ENCODE peak calls at places on chromosome 13, in seven cellular contexts. One of them, this sample, is unnamed. For H3K36me3, the result is how much of the 10 kb centered on the place peaks cover.

GRCh38 chr13:41075034-41075433 is 13.7 kb downstream of the WBP4 start:
- DNase-seq in kidney epithelial cell: no peak
- DNase-seq in Caco-2: peak
- DNase-seq in pancreas: no peak
- DNase-seq in HCT116: no peak
- DNase-seq in naive thymus-derived CD4-positive, alpha-beta T cell: peak
- DNase-seq in PC-3: peak
- DNase-seq in this sample: no peak

GRCh38 chr13:32314271-32314967 is 744 bp downstream of the ZAR1L start:
- DNase-seq in Caco-2: no peak
- DNase-seq in PC-3: no peak
- DNase-seq in pancreas: no peak
- DNase-seq in HCT116: no peak
- DNase-seq in naive thymus-derived CD4-positive, alpha-beta T cell: no peak
- DNase-seq in kidney epithelial cell: no peak
- DNase-seq in this sample: no peak

GRCh38 chr13:79796116-79796515 is 315.2 kb downstream of the NDFIP2 start:
- DNase-seq in naive thymus-derived CD4-positive, alpha-beta T cell: no peak
- DNase-seq in kidney epithelial cell: no peak
- DNase-seq in PC-3: no peak
- DNase-seq in Caco-2: no peak
- DNase-seq in HCT116: no peak
- DNase-seq in pancreas: no peak
- DNase-seq in this sample: no peak

GRCh38 chr13:95536629-95537241 is 15.8 kb upstream of the CLDN10 start:
- DNase-seq in kidney epithelial cell: no peak
- DNase-seq in Caco-2: no peak
- DNase-seq in naive thymus-derived CD4-positive, alpha-beta T cell: peak
- DNase-seq in HCT116: peak
- DNase-seq in PC-3: peak
- DNase-seq in pancreas: no peak
- DNase-seq in this sample: no peak

GRCh38 chr13:29861694-29862110 is 11.3 kb upstream of the UBL3 start:
- DNase-seq in naive thymus-derived CD4-positive, alpha-beta T cell: no peak
- DNase-seq in pancreas: no peak
- DNase-seq in HCT116: no peak
- DNase-seq in Caco-2: peak
- DNase-seq in PC-3: peak
- DNase-seq in kidney epithelial cell: peak
- DNase-seq in this sample: peak

GRCh38 chr13:36362251-36362650 is 16.1 kb upstream of the SPART start:
- DNase-seq in pancreas: no peak
- DNase-seq in kidney epithelial cell: peak
- DNase-seq in HCT116: no peak
- DNase-seq in naive thymus-derived CD4-positive, alpha-beta T cell: no peak
- DNase-seq in Caco-2: no peak
- DNase-seq in PC-3: peak
- DNase-seq in this sample: no peak

GRCh38 chr13:24716446-24716845 is 36.2 kb downstream of the ATP12A start:
- DNase-seq in naive thymus-derived CD4-positive, alpha-beta T cell: no peak
- DNase-seq in pancreas: no peak
- DNase-seq in PC-3: no peak
- DNase-seq in Caco-2: no peak
- DNase-seq in HCT116: no peak
- DNase-seq in kidney epithelial cell: no peak
- DNase-seq in this sample: no peak

GRCh38 chr13:50928088-50928487 is 18.5 kb downstream of the RNASEH2B start:
- DNase-seq in pancreas: no peak
- DNase-seq in kidney epithelial cell: no peak
- DNase-seq in Caco-2: no peak
- DNase-seq in HCT116: no peak
- DNase-seq in PC-3: no peak
- DNase-seq in naive thymus-derived CD4-positive, alpha-beta T cell: no peak
- DNase-seq in this sample: no peak

GRCh38 chr13:46521921-46522691 is 30.9 kb upstream of the LRCH1 start:
- DNase-seq in HCT116: no peak
- DNase-seq in naive thymus-derived CD4-positive, alpha-beta T cell: no peak
- DNase-seq in Caco-2: no peak
- DNase-seq in kidney epithelial cell: no peak
- DNase-seq in PC-3: no peak
- DNase-seq in pancreas: no peak
- DNase-seq in this sample: no peak

GRCh38 chr13:47250141-47250540 is 353.3 kb upstream of the HTR2A start:
- DNase-seq in HCT116: no peak
- DNase-seq in kidney epithelial cell: no peak
- DNase-seq in PC-3: peak
- DNase-seq in pancreas: no peak
- DNase-seq in naive thymus-derived CD4-positive, alpha-beta T cell: no peak
- DNase-seq in Caco-2: no peak
- DNase-seq in this sample: no peak

GRCh38 chr13:67095621-67096020 is 134.5 kb downstream of the PCDH9 start:
- DNase-seq in Caco-2: no peak
- DNase-seq in pancreas: no peak
- DNase-seq in naive thymus-derived CD4-positive, alpha-beta T cell: no peak
- DNase-seq in PC-3: peak
- DNase-seq in HCT116: no peak
- DNase-seq in kidney epithelial cell: no peak
- DNase-seq in this sample: no peak

GRCh38 chr13:49895826-49896225 is 40.3 kb downstream of the SPRYD7 start:
- DNase-seq in kidney epithelial cell: no peak
- DNase-seq in naive thymus-derived CD4-positive, alpha-beta T cell: no peak
- DNase-seq in PC-3: no peak
- DNase-seq in pancreas: no peak
- DNase-seq in HCT116: no peak
- DNase-seq in Caco-2: no peak
- DNase-seq in this sample: no peak

GRCh38 chr13:49890376-49890775 is 45.8 kb downstream of the SPRYD7 start:
- DNase-seq in HCT116: no peak
- DNase-seq in pancreas: no peak
- DNase-seq in naive thymus-derived CD4-positive, alpha-beta T cell: no peak
- DNase-seq in PC-3: no peak
- DNase-seq in Caco-2: no peak
- DNase-seq in kidney epithelial cell: no peak
- DNase-seq in this sample: no peak

GRCh38 chr13:49898792-49899191 is 37.3 kb downstream of the SPRYD7 start:
- DNase-seq in kidney epithelial cell: no peak
- DNase-seq in PC-3: no peak
- DNase-seq in pancreas: no peak
- DNase-seq in HCT116: no peak
- DNase-seq in naive thymus-derived CD4-positive, alpha-beta T cell: no peak
- DNase-seq in Caco-2: no peak
- DNase-seq in this sample: no peak

GRCh38 chr13:49897713-49898112 is 38.4 kb downstream of the SPRYD7 start:
- DNase-seq in kidney epithelial cell: no peak
- DNase-seq in HCT116: no peak
- DNase-seq in naive thymus-derived CD4-positive, alpha-beta T cell: no peak
- DNase-seq in pancreas: no peak
- DNase-seq in Caco-2: no peak
- DNase-seq in PC-3: no peak
- DNase-seq in this sample: no peak

GRCh38 chr13:49893591-49893990 is 42.5 kb downstream of the SPRYD7 start:
- DNase-seq in pancreas: no peak
- DNase-seq in PC-3: no peak
- DNase-seq in kidney epithelial cell: no peak
- DNase-seq in Caco-2: no peak
- DNase-seq in HCT116: no peak
- DNase-seq in naive thymus-derived CD4-positive, alpha-beta T cell: no peak
- DNase-seq in this sample: no peak
- H3K4me3 ChIP-seq in pancreas: no peak
- H3K4me3 ChIP-seq in PC-3: no peak
- H3K4me3 ChIP-seq in kidney epithelial cell: no peak
- H3K4me3 ChIP-seq in Caco-2: no peak
- H3K4me3 ChIP-seq in HCT116: no peak
- H3K4me3 ChIP-seq in naive thymus-derived CD4-positive, alpha-beta T cell: no peak
- H3K4me3 ChIP-seq in this sample: no peak

GRCh38 chr13:93144031-93144430 is 82.6 kb upstream of the GPC6 start:
- DNase-seq in kidney epithelial cell: no peak
- DNase-seq in HCT116: no peak
- DNase-seq in PC-3: no peak
- DNase-seq in pancreas: no peak
- DNase-seq in naive thymus-derived CD4-positive, alpha-beta T cell: no peak
- DNase-seq in Caco-2: no peak
- DNase-seq in this sample: no peak

GRCh38 chr13:93146584-93147292 is 79.9 kb upstream of the GPC6 start:
- DNase-seq in kidney epithelial cell: peak
- DNase-seq in PC-3: peak
- DNase-seq in naive thymus-derived CD4-positive, alpha-beta T cell: no peak
- DNase-seq in Caco-2: no peak
- DNase-seq in HCT116: no peak
- DNase-seq in pancreas: no peak
- DNase-seq in this sample: no peak

GRCh38 chr13:93147293-93147645 is 79.3 kb upstream of the GPC6 start:
- DNase-seq in kidney epithelial cell: peak
- DNase-seq in HCT116: no peak
- DNase-seq in naive thymus-derived CD4-positive, alpha-beta T cell: no peak
- DNase-seq in PC-3: no peak
- DNase-seq in pancreas: no peak
- DNase-seq in Caco-2: no peak
- DNase-seq in this sample: no peak

GRCh38 chr13:93147946-93148345 is 78.7 kb upstream of the GPC6 start:
- DNase-seq in naive thymus-derived CD4-positive, alpha-beta T cell: no peak
- DNase-seq in Caco-2: no peak
- DNase-seq in kidney epithelial cell: no peak
- DNase-seq in PC-3: no peak
- DNase-seq in HCT116: no peak
- DNase-seq in pancreas: no peak
- DNase-seq in this sample: no peak

DNA sequence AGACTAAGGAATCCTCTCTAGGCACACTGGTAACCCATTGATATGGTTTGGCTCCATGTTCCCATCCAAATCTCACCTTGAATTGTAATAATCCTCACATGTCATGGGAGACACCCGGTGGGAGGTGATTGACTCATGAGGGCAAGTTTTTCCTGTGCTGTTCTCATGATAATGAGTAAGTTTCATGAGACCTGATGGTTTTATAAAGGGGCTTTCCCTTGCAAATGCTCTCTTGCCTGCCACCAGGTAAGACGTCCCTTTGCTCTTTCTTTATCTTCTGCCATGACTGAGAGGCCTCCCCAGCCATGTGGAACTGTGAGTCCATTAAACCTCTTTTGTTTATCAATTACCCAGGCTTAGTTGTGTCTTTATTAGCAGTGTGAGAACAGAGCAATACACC is 81.4 kb upstream of the GPC6 start:
- DNase-seq in kidney epithelial cell: peak
- DNase-seq in naive thymus-derived CD4-positive, alpha-beta T cell: no peak
- DNase-seq in HCT116: no peak
- DNase-seq in pancreas: no peak
- DNase-seq in PC-3: no peak
- DNase-seq in Caco-2: no peak
- DNase-seq in this sample: no peak
- H3K36me3 ChIP-seq in kidney epithelial cell: under half
- H3K36me3 ChIP-seq in naive thymus-derived CD4-positive, alpha-beta T cell: under half
- H3K36me3 ChIP-seq in HCT116: under half
- H3K36me3 ChIP-seq in pancreas: under half
- H3K36me3 ChIP-seq in PC-3: under half
- H3K36me3 ChIP-seq in Caco-2: under half
- H3K36me3 ChIP-seq in this sample: under half

GRCh38 chr13:49690990-49691886 is at the start of gene EBPL:
- DNase-seq in Caco-2: peak
- DNase-seq in pancreas: peak
- DNase-seq in PC-3: peak
- DNase-seq in kidney epithelial cell: peak
- DNase-seq in naive thymus-derived CD4-positive, alpha-beta T cell: peak
- DNase-seq in HCT116: peak
- DNase-seq in this sample: no peak

GRCh38 chr13:49693877-49694276 is 2.6 kb upstream of the EBPL start:
- DNase-seq in Caco-2: no peak
- DNase-seq in PC-3: no peak
- DNase-seq in kidney epithelial cell: no peak
- DNase-seq in naive thymus-derived CD4-positive, alpha-beta T cell: no peak
- DNase-seq in pancreas: no peak
- DNase-seq in HCT116: no peak
- DNase-seq in this sample: no peak

GRCh38 chr13:49697468-49697867 is 6.2 kb upstream of the EBPL start:
- DNase-seq in naive thymus-derived CD4-positive, alpha-beta T cell: no peak
- DNase-seq in pancreas: no peak
- DNase-seq in PC-3: no peak
- DNase-seq in HCT116: no peak
- DNase-seq in kidney epithelial cell: no peak
- DNase-seq in Caco-2: no peak
- DNase-seq in this sample: no peak

GRCh38 chr13:49693191-49693733 is 2.0 kb upstream of the EBPL start:
- DNase-seq in PC-3: peak
- DNase-seq in Caco-2: no peak
- DNase-seq in kidney epithelial cell: no peak
- DNase-seq in pancreas: no peak
- DNase-seq in naive thymus-derived CD4-positive, alpha-beta T cell: no peak
- DNase-seq in HCT116: no peak
- DNase-seq in this sample: no peak

DNA sequence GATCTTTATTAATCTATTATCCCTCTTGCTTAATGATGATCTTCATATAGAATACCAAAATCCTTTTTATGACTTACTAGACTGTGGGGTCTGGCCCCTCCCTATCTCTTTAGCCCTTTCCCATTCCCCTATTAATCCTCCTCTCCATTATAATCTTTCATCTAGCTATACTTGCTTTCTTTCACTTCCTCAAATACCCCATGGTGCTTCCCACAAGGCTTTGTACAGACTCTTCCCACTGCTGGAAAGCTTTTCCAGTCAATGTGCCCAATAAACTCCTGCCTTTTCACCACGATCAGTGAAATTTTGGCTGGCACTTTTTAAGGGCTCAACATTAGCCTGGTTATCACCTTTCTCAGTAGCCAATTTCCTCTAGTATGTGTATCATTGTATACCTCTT is 3.2 kb upstream of the EBPL start:
- DNase-seq in Caco-2: no peak
- DNase-seq in HCT116: no peak
- DNase-seq in PC-3: no peak
- DNase-seq in pancreas: no peak
- DNase-seq in naive thymus-derived CD4-positive, alpha-beta T cell: no peak
- DNase-seq in kidney epithelial cell: no peak
- DNase-seq in this sample: no peak
- H3K4me3 ChIP-seq in Caco-2: no peak
- H3K4me3 ChIP-seq in HCT116: no peak
- H3K4me3 ChIP-seq in PC-3: no peak
- H3K4me3 ChIP-seq in pancreas: no peak
- H3K4me3 ChIP-seq in naive thymus-derived CD4-positive, alpha-beta T cell: no peak
- H3K4me3 ChIP-seq in kidney epithelial cell: no peak
- H3K4me3 ChIP-seq in this sample: no peak

GRCh38 chr13:75861786-75862185 is 225.7 kb downstream of the LMO7 start:
- DNase-seq in pancreas: no peak
- DNase-seq in Caco-2: no peak
- DNase-seq in PC-3: no peak
- DNase-seq in naive thymus-derived CD4-positive, alpha-beta T cell: no peak
- DNase-seq in kidney epithelial cell: no peak
- DNase-seq in HCT116: no peak
- DNase-seq in this sample: no peak

GRCh38 chr13:75860935-75861334 is 224.8 kb downstream of the LMO7 start:
- DNase-seq in Caco-2: no peak
- DNase-seq in HCT116: no peak
- DNase-seq in pancreas: no peak
- DNase-seq in kidney epithelial cell: no peak
- DNase-seq in naive thymus-derived CD4-positive, alpha-beta T cell: no peak
- DNase-seq in PC-3: no peak
- DNase-seq in this sample: no peak

GRCh38 chr13:75855847-75856246 is 219.7 kb downstream of the LMO7 start:
- DNase-seq in HCT116: no peak
- DNase-seq in naive thymus-derived CD4-positive, alpha-beta T cell: no peak
- DNase-seq in PC-3: no peak
- DNase-seq in kidney epithelial cell: no peak
- DNase-seq in Caco-2: no peak
- DNase-seq in pancreas: no peak
- DNase-seq in this sample: no peak

GRCh38 chr13:75855216-75855615 is 219.1 kb downstream of the LMO7 start:
- DNase-seq in kidney epithelial cell: no peak
- DNase-seq in HCT116: no peak
- DNase-seq in naive thymus-derived CD4-positive, alpha-beta T cell: no peak
- DNase-seq in PC-3: no peak
- DNase-seq in pancreas: no peak
- DNase-seq in Caco-2: no peak
- DNase-seq in this sample: no peak

GRCh38 chr13:75857291-75857690 is 221.2 kb downstream of the LMO7 start:
- DNase-seq in HCT116: no peak
- DNase-seq in kidney epithelial cell: no peak
- DNase-seq in Caco-2: no peak
- DNase-seq in naive thymus-derived CD4-positive, alpha-beta T cell: no peak
- DNase-seq in PC-3: no peak
- DNase-seq in pancreas: no peak
- DNase-seq in this sample: no peak
- H3K36me3 ChIP-seq in HCT116: under half
- H3K36me3 ChIP-seq in kidney epithelial cell: under half
- H3K36me3 ChIP-seq in Caco-2: under half
- H3K36me3 ChIP-seq in naive thymus-derived CD4-positive, alpha-beta T cell: under half
- H3K36me3 ChIP-seq in PC-3: under half
- H3K36me3 ChIP-seq in pancreas: under half
- H3K36me3 ChIP-seq in this sample: under half